ENCODE peak calls at places on chromosomes 7 and 10, in five cellular contexts. One of them, this sample, is unnamed.

GRCh38 chr10:52526251-52526823 is 212.3 kb downstream of the DKK1 start:
- DNase-seq in spleen: no peak
- DNase-seq in stomach: no peak
- DNase-seq in Karpas-422: no peak
- DNase-seq in SK-N-SH: no peak
- DNase-seq in this sample: no peak

GRCh38 chr10:12503311-12503710 is 154.0 kb downstream of the CAMK1D start:
- DNase-seq in spleen: peak
- DNase-seq in stomach: peak
- DNase-seq in Karpas-422: no peak
- DNase-seq in SK-N-SH: no peak
- DNase-seq in this sample: peak

GRCh38 chr10:127375423-127375822 is 173.7 kb upstream of the NPS start:
- DNase-seq in spleen: no peak
- DNase-seq in stomach: no peak
- DNase-seq in Karpas-422: no peak
- DNase-seq in SK-N-SH: no peak
- DNase-seq in this sample: no peak

GRCh38 chr7:112134039-112134438 is 72.2 kb downstream of the DOCK4 start:
- DNase-seq in spleen: no peak
- DNase-seq in stomach: no peak
- DNase-seq in Karpas-422: no peak
- DNase-seq in SK-N-SH: no peak
- DNase-seq in this sample: no peak

GRCh38 chr7:112938895-112939588 is 147.6 kb downstream of the GPR85 start:
- DNase-seq in spleen: peak
- DNase-seq in stomach: no peak
- DNase-seq in Karpas-422: peak
- DNase-seq in SK-N-SH: peak
- DNase-seq in this sample: peak

GRCh38 chr7:139588632-139589031 is 65.1 kb downstream of the CLEC2L start:
- DNase-seq in spleen: peak
- DNase-seq in stomach: peak
- DNase-seq in Karpas-422: no peak
- DNase-seq in SK-N-SH: no peak
- DNase-seq in this sample: no peak

GRCh38 chr7:41292457-41292856 is 410.4 kb downstream of the INHBA start:
- DNase-seq in spleen: no peak
- DNase-seq in stomach: no peak
- DNase-seq in Karpas-422: no peak
- DNase-seq in SK-N-SH: no peak
- DNase-seq in this sample: no peak

GRCh38 chr10:127694580-127695193 is 42.3 kb upstream of the FOXI2 start:
- DNase-seq in spleen: no peak
- DNase-seq in stomach: no peak
- DNase-seq in Karpas-422: peak
- DNase-seq in SK-N-SH: peak
- DNase-seq in this sample: peak

GRCh38 chr10:1085258-1085657 is 29.1 kb downstream of the WDR37 start:
- DNase-seq in spleen: no peak
- DNase-seq in stomach: no peak
- DNase-seq in Karpas-422: no peak
- DNase-seq in SK-N-SH: no peak
- DNase-seq in this sample: no peak

GRCh38 chr10:114492351-114493037 is 88.2 kb upstream of the AFAP1L2 start:
- DNase-seq in spleen: no peak
- DNase-seq in stomach: no peak
- DNase-seq in Karpas-422: peak
- DNase-seq in SK-N-SH: no peak
- DNase-seq in this sample: no peak
- H3K4me3 ChIP-seq in spleen: no peak
- H3K4me3 ChIP-seq in stomach: no peak
- H3K4me3 ChIP-seq in Karpas-422: peak
- H3K4me3 ChIP-seq in SK-N-SH: no peak
- H3K4me3 ChIP-seq in this sample: no peak

GRCh38 chr10:62637249-62638061 is 167.1 kb upstream of the ADO start:
- DNase-seq in spleen: peak
- DNase-seq in stomach: peak
- DNase-seq in Karpas-422: peak
- DNase-seq in SK-N-SH: no peak
- DNase-seq in this sample: no peak
- H3K27ac ChIP-seq in spleen: peak
- H3K27ac ChIP-seq in stomach: peak
- H3K27ac ChIP-seq in Karpas-422: peak
- H3K27ac ChIP-seq in SK-N-SH: no peak
- H3K27ac ChIP-seq in this sample: peak

GRCh38 chr7:123747620-123748141 is 1.1 kb downstream of the WASL start:
- DNase-seq in spleen: peak
- DNase-seq in stomach: peak
- DNase-seq in Karpas-422: peak
- DNase-seq in SK-N-SH: peak
- DNase-seq in this sample: peak

GRCh38 chr7:123747089-123747488 is 1.7 kb downstream of the WASL start:
- DNase-seq in spleen: no peak
- DNase-seq in stomach: no peak
- DNase-seq in Karpas-422: peak
- DNase-seq in SK-N-SH: no peak
- DNase-seq in this sample: no peak

GRCh38 chr7:123745437-123745836 is 3.4 kb downstream of the WASL start:
- DNase-seq in spleen: no peak
- DNase-seq in stomach: no peak
- DNase-seq in Karpas-422: no peak
- DNase-seq in SK-N-SH: no peak
- DNase-seq in this sample: no peak

GRCh38 chr7:123744416-123744815 is 4.4 kb downstream of the WASL start:
- DNase-seq in spleen: no peak
- DNase-seq in stomach: no peak
- DNase-seq in Karpas-422: no peak
- DNase-seq in SK-N-SH: no peak
- DNase-seq in this sample: no peak

GRCh38 chr7:123746055-123746454 is 2.7 kb downstream of the WASL start:
- DNase-seq in spleen: no peak
- DNase-seq in stomach: no peak
- DNase-seq in Karpas-422: no peak
- DNase-seq in SK-N-SH: no peak
- DNase-seq in this sample: no peak
- H3K4me3 ChIP-seq in spleen: no peak
- H3K4me3 ChIP-seq in stomach: peak
- H3K4me3 ChIP-seq in Karpas-422: peak
- H3K4me3 ChIP-seq in SK-N-SH: peak
- H3K4me3 ChIP-seq in this sample: peak

DNA sequence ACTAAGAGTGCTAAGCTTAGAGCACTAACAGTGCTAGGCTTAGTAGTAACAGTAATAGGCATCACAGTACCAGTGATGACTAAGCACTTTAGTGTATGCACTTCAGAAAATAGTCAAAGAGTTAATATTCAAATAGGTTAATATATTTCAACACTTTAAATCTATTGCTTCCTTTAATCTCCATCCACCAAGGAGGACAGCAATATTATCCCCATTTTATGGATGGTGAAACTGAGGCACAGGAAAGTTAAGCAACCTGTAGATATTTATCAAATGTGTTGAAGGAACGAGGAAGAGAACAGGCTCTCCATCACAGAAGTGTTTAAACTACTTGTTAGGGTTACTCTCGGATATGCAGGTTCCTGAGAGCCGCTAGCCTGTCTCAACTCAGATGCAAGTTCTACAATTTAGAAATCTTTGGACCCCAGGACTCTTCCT is 165.5 kb downstream of the PRKAG2 start:
- DNase-seq in spleen: no peak
- DNase-seq in stomach: no peak
- DNase-seq in Karpas-422: no peak
- DNase-seq in SK-N-SH: no peak
- DNase-seq in this sample: no peak
- H3K27ac ChIP-seq in spleen: no peak
- H3K27ac ChIP-seq in stomach: no peak
- H3K27ac ChIP-seq in Karpas-422: no peak
- H3K27ac ChIP-seq in SK-N-SH: no peak
- H3K27ac ChIP-seq in this sample: no peak